ENCODE peak calls at places on chromosomes 1 and 21, in four cellular contexts. E, H, I and M are unnamed samples.
A peak's percentile ranks its signal among the peaks of the same experiment; 100 is the strongest.

GRCh38 chr1:96723372-96723771 is 1.8 kb downstream of the PTBP2 start:
- DNase-seq in E (no peak), H (no peak), I (no peak), M (no peak)

GRCh38 chr1:40650075-40650474 is 15.4 kb downstream of the RIMS3 start:
- DNase-seq in E (no peak), H (peak; percentile 59), I (no peak), M (no peak)

GRCh38 chr1:118894836-118895235 is 93.3 kb downstream of the TBX15 start:
- DNase-seq in H (no peak), I (no peak), E (no peak), M (no peak)

GRCh38 chr21:45309541-45310381 is 22.1 kb upstream of the POFUT2 start:
- DNase-seq in I (no peak), H (no peak), E (peak; percentile 38), M (no peak)

GRCh38 chr1:216422821-216423529 is at the start of gene USH2A:
- DNase-seq in H (no peak), I (no peak), E (no peak), M (no peak)

GRCh38 chr1:187680823-187681222 is 852.1 kb downstream of the PLA2G4A start:
- DNase-seq in I (no peak), H (peak; percentile 13), E (no peak), M (no peak)

GRCh38 chr21:44969965-44970755 is 30.3 kb downstream of the SLX9 start:
- DNase-seq in I (no peak), E (no peak), H (peak; percentile 36), M (no peak)

GRCh38 chr21:32604484-32604883 is 7.7 kb downstream of the CFAP298 start:
- DNase-seq in H (no peak), E (no peak), I (no peak), M (no peak)

DNA sequence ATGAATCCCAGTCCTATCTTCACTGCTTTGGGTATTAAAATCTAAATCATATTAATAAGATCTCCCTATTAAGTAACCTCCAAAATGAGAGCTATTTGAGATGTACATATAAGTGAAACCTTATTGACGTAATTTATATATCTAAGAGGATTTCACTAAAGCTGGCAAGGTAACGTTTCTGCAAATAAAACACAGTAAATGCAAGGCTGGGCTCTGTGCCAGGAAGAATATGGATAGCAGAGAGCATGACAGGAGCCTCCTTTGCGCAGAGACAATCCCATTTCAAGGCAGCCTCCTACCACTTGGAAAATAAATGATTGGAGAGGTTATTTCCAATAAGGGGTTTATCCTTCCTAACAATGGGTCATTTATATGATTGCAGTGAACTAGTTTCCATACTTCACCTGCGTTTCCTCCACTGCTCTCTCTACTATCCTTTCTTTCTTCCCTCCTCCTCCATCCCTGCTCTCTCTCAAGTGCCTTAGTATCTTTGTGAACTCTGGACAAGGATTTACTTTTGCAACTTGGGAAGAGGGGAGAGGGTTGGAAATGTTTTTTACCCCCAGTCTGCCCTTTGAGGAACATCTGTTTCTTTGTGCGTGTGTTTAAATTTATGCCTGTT is 3.0 kb upstream of the NFIA start:
- DNase-seq in I (no peak), H (peak; percentile 43), E (no peak), M (no peak)
- H3K4me3 ChIP-seq in I (no peak overlapping the region), H (no peak overlapping the region), E (no peak overlapping the region), M (no peak overlapping the region)

GRCh38 chr1:53578358-53578757 is 119.2 kb downstream of the DMRTB1 start:
- DNase-seq in H (no peak), I (no peak), E (no peak), M (no peak)
- H3K4me3 ChIP-seq in H (no peak overlapping the region), I (no peak overlapping the region), E (no peak overlapping the region), M (no peak overlapping the region)

GRCh38 chr1:66676616-66677298 is 75.5 kb upstream of the DYNLT5 start:
- DNase-seq in H (peak; percentile 73), I (no peak), E (no peak), M (no peak)
- H3K4me3 ChIP-seq in H (no peak overlapping the region), I (no peak overlapping the region), E (no peak overlapping the region), M (no peak overlapping the region)

GRCh38 chr1:207691814-207692213 is 46.9 kb downstream of the CR1L start:
- DNase-seq in H (no peak), E (no peak), I (no peak), M (no peak)
- H3K4me3 ChIP-seq in H (no peak overlapping the region), E (no peak overlapping the region), I (no peak overlapping the region), M (no peak overlapping the region)